ENCODE peak calls at places on chromosomes 16 and 17, in five cellular contexts. T is endothelial cell of umbilical vein; Q is T-cell; K is stimulated activated CD4-positive, alpha-beta T cell treated with anti-CD3 and anti-CD28 coated beads, Interleukin-1b, Interleukin-23, amount 100 ng/mL, for 24 hours; L is SK-N-DZ. E is an unnamed sample.

GRCh38 chr16:9270941-9271340 is 179.5 kb downstream of the HAPSTR1 start:
- DNase-seq in T (no peak), Q (no peak), K (no peak), L (no peak), E (no peak)

GRCh38 chr17:79907855-79908254 is 68.6 kb upstream of the CBX4 start:
- DNase-seq in T (peak; percentile 63), Q (no peak), K (no peak), L (no peak), E (peak; percentile 76)

GRCh38 chr17:72826602-72827001 is 265.9 kb downstream of the SLC39A11 start:
- DNase-seq in T (no peak), Q (no peak), K (no peak), L (no peak), E (no peak)

GRCh38 chr16:4487955-4488481 is 11.8 kb downstream of the HMOX2 start:
- DNase-seq in T (peak; percentile 76), Q (no peak), K (no peak), L (no peak), E (peak; percentile 59)

GRCh38 chr17:72383053-72383847 is 262.4 kb downstream of the SOX9 start:
- DNase-seq in T (no peak), Q (no peak), K (no peak), L (no peak), E (no peak)

GRCh38 chr17:50834786-50835562 is 412 bp upstream of the WFIKKN2 start:
- DNase-seq in T (no peak), Q (no peak), K (no peak), L (peak; percentile 56), E (no peak)

GRCh38 chr16:4866586-4866985 is 19.3 kb downstream of the UBN1 start:
- DNase-seq in T (no peak), Q (no peak), K (no peak), L (no peak), E (no peak)

GRCh38 chr16:88063201-88063773 is 112.1 kb downstream of the BANP start:
- DNase-seq in T (no peak), Q (no peak), K (no peak), L (no peak), E (peak; percentile 7)

GRCh38 chr17:80795737-80796136 is 195.9 kb upstream of the CHMP6 start:
- DNase-seq in T (no peak), Q (no peak), K (no peak), L (no peak), E (peak; percentile 59)

GRCh38 chr16:27399969-27400368 is 2.0 kb upstream of the IL21R start:
- DNase-seq in T (no peak), Q (no peak), K (no peak), L (no peak), E (no peak)

GRCh38 chr17:51079049-51079448 is 41.6 kb downstream of the SPAG9 start:
- DNase-seq in T (no peak), Q (no peak), K (no peak), L (no peak), E (no peak)

GRCh38 chr17:11885051-11885450 is 112.2 kb downstream of the ZNF18 start:
- DNase-seq in T (no peak), Q (no peak), K (no peak), L (no peak), E (peak; percentile 50)

GRCh38 chr17:37322826-37323561 is 52.8 kb upstream of the C17orf78 start:
- DNase-seq in T (no peak), Q (no peak), K (no peak), L (no peak), E (no peak)

GRCh38 chr17:12547829-12548228 is 117.9 kb upstream of the MYOCD start:
- DNase-seq in T (no peak), Q (no peak), K (no peak), L (no peak), E (no peak)

GRCh38 chr16:7227193-7227825 is 105.3 kb upstream of the RBFOX1 start:
- DNase-seq in T (no peak), Q (no peak), K (no peak), L (no peak), E (no peak)

GRCh38 chr17:41178843-41179616 is 1.0 kb upstream of the KRTAP4-2 start:
- DNase-seq in T (no peak), Q (no peak), K (no peak), L (no peak), E (no peak)

GRCh38 chr17:246851-247421 is 65.5 kb upstream of the DOC2B start:
- DNase-seq in T (no peak), Q (no peak), K (no peak), L (no peak), E (no peak)

GRCh38 chr17:40112718-40113109 is 9.1 kb upstream of the MSL1 start:
- DNase-seq in T (no peak), Q (no peak), K (no peak), L (no peak), E (no peak)

GRCh38 chr17:38591759-38592241 is 14.0 kb downstream of the SRCIN1 start:
- DNase-seq in T (no peak), Q (no peak), K (no peak), L (no peak), E (peak; percentile 19)

GRCh38 chr16:70512456-70512855 is 10.9 kb downstream of the COG4 start:
- DNase-seq in T (no peak), Q (no peak), K (no peak), L (no peak), E (no peak)

GRCh38 chr16:48220891-48221290 is 23.2 kb upstream of the LONP2 start:
- DNase-seq in T (no peak), Q (no peak), K (no peak), L (no peak), E (no peak)

GRCh38 chr16:57788252-57788841 is 13.9 kb downstream of the KIFC3 start:
- DNase-seq in T (no peak), Q (no peak), K (no peak), L (no peak), E (no peak)

GRCh38 chr17:79203016-79203415 is 128.4 kb downstream of the ENGASE start:
- DNase-seq in T (no peak), Q (no peak), K (no peak), L (no peak), E (no peak)

GRCh38 chr17:43217614-43218087 is 6.0 kb downstream of the TMEM106A start:
- DNase-seq in T (no peak), Q (no peak), K (no peak), L (no peak), E (no peak)

GRCh38 chr17:8606415-8606814 is 24.1 kb downstream of the MYH10 start:
- DNase-seq in T (peak; percentile 21), Q (no peak), K (no peak), L (no peak), E (no peak)

GRCh38 chr16:24217456-24217855 is 38.7 kb upstream of the CACNG3 start:
- DNase-seq in T (no peak), Q (no peak), K (no peak), L (no peak), E (no peak)

GRCh38 chr17:33667052-33667509 is 374.0 kb upstream of the ASIC2 start:
- DNase-seq in T (no peak), Q (peak; percentile 6), K (no peak), L (no peak), E (no peak)

GRCh38 chr16:12187939-12188673 is 211.6 kb downstream of the SNX29 start:
- DNase-seq in T (no peak), Q (no peak), K (no peak), L (no peak), E (no peak)

GRCh38 chr16:24514096-24514495 is 25.3 kb upstream of the RBBP6 start:
- DNase-seq in T (no peak), Q (no peak), K (no peak), L (no peak), E (no peak)

GRCh38 chr16:12188674-12189249 is 212.2 kb downstream of the SNX29 start:
- DNase-seq in T (no peak), Q (no peak), K (no peak), L (no peak), E (no peak)

GRCh38 chr17:66811683-66812054 is 23.2 kb upstream of the CACNG5 start:
- DNase-seq in T (no peak), Q (no peak), K (no peak), L (no peak), E (no peak)

GRCh38 chr17:48558057-48558456 is 13.1 kb upstream of the HOXB2 start:
- DNase-seq in T (no peak), Q (no peak), K (no peak), L (no peak), E (no peak)

GRCh38 chr17:68613739-68614298 is 12.7 kb upstream of the FAM20A start:
- DNase-seq in T (peak; percentile 28), Q (no peak), K (no peak), L (peak; percentile 43), E (peak; percentile 42)

GRCh38 chr17:8681175-8681949 is 50.8 kb upstream of the MYH10 start:
- DNase-seq in T (peak; percentile 98), Q (no peak), K (no peak), L (peak; percentile 35), E (peak; percentile 93)